ENCODE peak calls at places on chromosome 3, in ten cellular contexts. N, H, F, B, G, C, A, K, S and I are unnamed samples.
A peak's percentile ranks its signal among the peaks of the same experiment; 100 is the strongest.

GRCh38 chr3:45706133-45706808 is 17.1 kb downstream of the SACM1L start:
- ATAC-seq in N (no peak), H (no peak), F (no peak), B (no peak), G (peak; percentile 42), C (no peak), A (peak; percentile 82), K (no peak), S (no peak), I (peak; percentile 40)

GRCh38 chr3:7205535-7206331 is 344.8 kb downstream of the GRM7 start:
- ATAC-seq in N (peak; percentile 85), H (no peak), F (no peak), B (no peak), G (no peak), C (no peak), A (no peak), K (no peak), S (no peak), I (peak; percentile 60)

GRCh38 chr3:25423780-25424179 is 4.3 kb upstream of the RARB start:
- ATAC-seq in N (no peak), H (no peak), F (no peak), B (no peak), G (no peak), C (no peak), A (no peak), K (no peak), S (no peak), I (no peak)

GRCh38 chr3:66014641-66015040 is 24.1 kb downstream of the MAGI1 start:
- ATAC-seq in N (no peak), H (no peak), F (no peak), B (no peak), G (no peak), C (no peak), A (no peak), K (peak; percentile 6), S (no peak), I (no peak)

GRCh38 chr3:108301695-108302404 is 5.5 kb downstream of the HHLA2 start:
- ATAC-seq in N (no peak), H (no peak), F (no peak), B (no peak), G (peak; percentile 82), C (peak; percentile 74), A (peak; percentile 86), K (no peak), S (peak; percentile 70), I (peak; percentile 75)

GRCh38 chr3:15324335-15324734 is 8.1 kb downstream of the SH3BP5 start:
- ATAC-seq in N (no peak), H (no peak), F (no peak), B (no peak), G (no peak), C (no peak), A (no peak), K (peak; percentile 34), S (no peak), I (no peak)

GRCh38 chr3:31946484-31947081 is 34.5 kb downstream of the OSBPL10 start:
- ATAC-seq in N (no peak), H (no peak), F (no peak), B (no peak), G (no peak), C (peak; percentile 71), A (no peak), K (peak; percentile 31), S (no peak), I (no peak)

GRCh38 chr3:194121881-194122280 is 14.1 kb upstream of the HES1 start:
- ATAC-seq in N (no peak), H (no peak), F (no peak), B (peak; percentile 80), G (no peak), C (no peak), A (no peak), K (no peak), S (peak; percentile 68), I (peak; percentile 19)

GRCh38 chr3:4338751-4339150 is 35.6 kb downstream of the SETMAR start:
- ATAC-seq in N (no peak), H (no peak), F (no peak), B (no peak), G (no peak), C (no peak), A (no peak), K (no peak), S (no peak), I (no peak)

GRCh38 chr3:111763968-111764367 is 95.1 kb upstream of the PHLDB2 start:
- ATAC-seq in N (no peak), H (no peak), F (no peak), B (no peak), G (no peak), C (no peak), A (no peak), K (peak; percentile 21), S (no peak), I (no peak)

GRCh38 chr3:26099692-26100091 is 309.8 kb downstream of the OXSM start:
- ATAC-seq in N (no peak), H (no peak), F (no peak), B (no peak), G (no peak), C (no peak), A (no peak), K (peak; percentile 94), S (no peak), I (peak; percentile 21)